ENCODE peak calls at places on chromosomes 3 and 15, in nine cellular contexts. A is endodermal cell, S is cardiac fibroblast, Y is WTC11, U is GM10248, J is mesothelial cell of epicardium, W is stomach, K is breast epithelium, D is GM06990. V is an unnamed sample.

GRCh38 chr3:138426211-138426610 is 8.2 kb upstream of the ESYT3 start:
- DNase-seq in W (no peak), S (peak), A (peak), D (no peak), K (no peak), Y (no peak), J (no peak), U (no peak), V (no peak)

GRCh38 chr3:194837457-194838135 is 151.9 kb downstream of the FAM43A start:
- DNase-seq in Y (no peak), W (no peak), J (no peak), D (no peak), U (no peak), S (no peak), K (no peak), A (no peak), V (no peak)

GRCh38 chr3:134810052-134810435 is 15.0 kb downstream of the EPHB1 start:
- DNase-seq in W (no peak), K (no peak), Y (no peak), J (no peak), U (no peak), A (peak), D (no peak), S (no peak), V (no peak)

GRCh38 chr3:40366203-40367162 is 20.5 kb upstream of the ENTPD3 start:
- DNase-seq in W (no peak), J (no peak), S (peak), A (no peak), K (no peak), Y (no peak), U (no peak), D (no peak), V (no peak)

GRCh38 chr3:105791919-105792786 is 76.7 kb downstream of the CBLB start:
- DNase-seq in K (peak), W (peak), S (peak), A (no peak), U (no peak), D (no peak), Y (no peak), J (no peak), V (no peak)

GRCh38 chr3:121431717-121432517 is 113.9 kb downstream of the POLQ start:
- DNase-seq in J (no peak), A (no peak), D (peak), U (peak), S (peak), Y (no peak), K (no peak), W (no peak), V (peak)

GRCh38 chr3:8320711-8321458 is 180.7 kb upstream of the LMCD1 start:
- DNase-seq in U (no peak), Y (peak), K (no peak), S (no peak), A (peak), W (no peak), D (no peak), J (no peak), V (no peak)

GRCh38 chr15:70447927-70448698 is 315.2 kb downstream of the UACA start:
- DNase-seq in S (peak), Y (no peak), D (peak), U (no peak), J (peak), A (no peak), K (no peak), W (peak), V (no peak)

GRCh38 chr3:125443923-125444322 is 68.8 kb upstream of the ZNF148 start:
- DNase-seq in K (no peak), S (peak), Y (no peak), A (no peak), U (no peak), W (no peak), J (no peak), D (no peak), V (no peak)

GRCh38 chr3:143221446-143221845 is 101.9 kb downstream of the CHST2 start:
- DNase-seq in A (no peak), D (no peak), Y (no peak), J (no peak), U (no peak), S (no peak), K (no peak), W (no peak), V (no peak)

GRCh38 chr3:143065364-143065763 is 54.2 kb upstream of the CHST2 start:
- DNase-seq in A (no peak), J (no peak), K (no peak), W (no peak), U (no peak), Y (no peak), D (no peak), S (no peak), V (no peak)

GRCh38 chr3:187856567-187856966 is 111.3 kb upstream of the BCL6 start:
- DNase-seq in S (no peak), U (no peak), Y (no peak), J (no peak), K (no peak), A (no peak), W (no peak), D (no peak), V (no peak)

GRCh38 chr3:157819415-157819814 is 286.8 kb downstream of the SHOX2 start:
- DNase-seq in A (no peak), U (no peak), K (no peak), Y (no peak), J (no peak), S (no peak), D (no peak), W (no peak), V (no peak)

GRCh38 chr3:141052570-141053069 is 1.5 kb downstream of the SPSB4 start:
- DNase-seq in S (no peak), W (no peak), A (peak), K (no peak), Y (peak), D (no peak), U (no peak), J (no peak), V (no peak)

GRCh38 chr3:112020653-112021052 is 13.9 kb upstream of the TMPRSS7 start:
- DNase-seq in A (no peak), S (no peak), Y (no peak), K (no peak), W (no peak), J (no peak), D (no peak), U (no peak), V (no peak)

GRCh38 chr3:13521309-13521708 is 27.6 kb upstream of the FBLN2 start:
- DNase-seq in W (no peak), Y (no peak), J (no peak), U (no peak), D (no peak), A (no peak), K (no peak), S (no peak), V (no peak)

GRCh38 chr3:172844428-172844827 is 93.9 kb downstream of the ECT2 start:
- DNase-seq in J (no peak), Y (no peak), A (no peak), D (no peak), K (no peak), W (no peak), U (no peak), S (no peak), V (no peak)

GRCh38 chr3:189273736-189274135 is 102.0 kb downstream of the TPRG1 start:
- DNase-seq in U (no peak), S (no peak), D (no peak), A (no peak), W (no peak), K (no peak), Y (no peak), J (no peak), V (no peak)

GRCh38 chr15:70156781-70157261 is 59.1 kb upstream of the TLE3 start:
- DNase-seq in W (peak), Y (no peak), S (peak), D (no peak), A (peak), J (no peak), U (no peak), K (peak), V (no peak)

GRCh38 chr15:40768492-40769309 is 1.1 kb upstream of the C15orf62 start:
- DNase-seq in Y (no peak), W (peak), J (no peak), A (no peak), S (no peak), K (no peak), D (peak), U (peak), V (peak)
- TF ChIP-seq CTCF in Y (no peak), W (no peak), J (no peak), A (no peak), S (no peak), K (no peak), D (peak), U (no peak), V (no peak)

GRCh38 chr3:63364909-63365308 is 86.8 kb downstream of the SYNPR start:
- DNase-seq in D (no peak), Y (peak), W (no peak), A (peak), S (no peak), U (no peak), K (no peak), J (no peak), V (no peak)
- TF ChIP-seq CTCF in D (peak), Y (peak), W (no peak), A (peak), S (peak), U (no peak), K (no peak), J (peak), V (no peak)

GRCh38 chr3:128427175-128427857 is 39.4 kb downstream of the DNAJB8 start:
- DNase-seq in A (peak), U (no peak), W (no peak), Y (no peak), K (no peak), J (no peak), S (no peak), D (no peak), V (no peak)

GRCh38 chr3:128424508-128425069 is 42.1 kb downstream of the DNAJB8 start:
- DNase-seq in J (no peak), W (no peak), A (no peak), D (no peak), K (no peak), S (peak), Y (no peak), U (no peak), V (no peak)

GRCh38 chr3:128425142-128425845 is 41.4 kb downstream of the DNAJB8 start:
- DNase-seq in Y (no peak), K (no peak), A (no peak), J (no peak), D (no peak), S (no peak), W (no peak), U (no peak), V (no peak)

GRCh38 chr3:128425846-128426127 is 40.9 kb downstream of the DNAJB8 start:
- DNase-seq in A (no peak), D (no peak), J (no peak), Y (no peak), S (no peak), K (no peak), U (no peak), W (no peak), V (no peak)

DNA sequence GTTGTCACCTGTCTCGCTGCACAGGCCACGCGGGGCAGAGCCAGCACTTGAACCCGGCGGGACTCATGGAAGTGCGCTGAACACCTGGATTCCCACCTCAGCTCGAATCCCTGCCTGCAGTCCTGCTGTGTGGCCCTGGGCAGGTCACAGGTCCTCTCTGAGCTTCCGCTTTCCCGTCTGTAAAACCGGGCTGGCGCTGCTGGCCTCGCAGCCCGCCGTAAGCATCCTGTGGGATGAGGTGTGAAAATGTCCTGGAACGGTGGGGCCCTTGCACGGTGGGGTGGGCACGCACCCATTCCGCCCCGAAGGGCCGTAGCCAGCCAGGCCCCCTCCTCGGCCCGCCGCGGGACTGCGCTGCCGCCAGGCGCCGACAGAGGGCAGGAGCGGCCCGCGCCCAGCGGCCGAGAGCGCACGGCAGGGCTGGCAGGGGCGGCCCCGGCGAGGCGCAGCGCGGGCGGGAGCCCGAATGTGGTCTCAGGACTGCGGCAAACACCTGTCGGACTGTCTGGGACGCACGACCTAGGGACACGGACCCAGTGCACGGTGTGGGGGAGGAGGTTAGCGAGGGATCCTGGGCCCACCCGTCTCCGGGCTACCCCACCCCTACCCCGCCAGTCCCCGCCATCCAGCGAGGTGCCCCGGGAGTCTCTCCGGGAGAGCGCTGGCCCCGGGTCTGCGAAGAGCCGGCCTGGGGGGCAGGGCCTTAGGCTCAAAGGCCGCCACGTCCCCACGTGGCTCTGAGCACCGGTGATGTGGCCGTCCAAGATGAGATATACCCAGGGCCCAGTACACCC is 40.4 kb downstream of the DNAJB8 start:
- DNase-seq in W (peak), K (no peak), J (no peak), D (peak), S (peak), A (peak), U (peak), Y (peak), V (peak)
- TF ChIP-seq CTCF in W (peak), K (peak), J (peak), D (peak), S (peak), A (peak), U (peak), Y (peak), V (peak)

GRCh38 chr3:151630938-151631417 is 102.7 kb upstream of the AADACL2 start:
- DNase-seq in A (no peak), Y (no peak), S (peak), U (no peak), K (no peak), W (no peak), J (no peak), D (no peak), V (no peak)
- TF ChIP-seq CTCF in A (no peak), Y (no peak), S (no peak), U (no peak), K (no peak), W (no peak), J (no peak), D (no peak), V (no peak)

V was measured in GM20000.